ENCODE peak calls at places on chromosomes 3 and 15, in five cellular contexts. F is tibial nerve, E is mammary epithelial cell, N is right lobe of liver, H is GM23338. A is an unnamed sample.

GRCh38 chr15:68619303-68619698 is 40.5 kb downstream of the CORO2B start:
- DNase-seq in F (no peak), E (no peak), N (no peak), H (no peak), A (no peak)

GRCh38 chr3:127135241-127136023 is 57.5 kb upstream of the PRR23E start:
- DNase-seq in F (no peak), E (no peak), N (no peak), H (peak), A (peak)

GRCh38 chr15:41284425-41285177 is 47.8 kb downstream of the OIP5 start:
- DNase-seq in F (no peak), E (peak), N (no peak), H (peak), A (no peak)

GRCh38 chr15:56236197-56236596 is 7.5 kb downstream of the RFX7 start:
- DNase-seq in F (no peak), E (no peak), N (no peak), H (no peak), A (no peak)

GRCh38 chr3:186281172-186281571 is 80.9 kb downstream of the DGKG start:
- DNase-seq in F (no peak), E (peak), N (no peak), H (no peak), A (no peak)

GRCh38 chr3:65878831-65879230 is 159.9 kb downstream of the MAGI1 start:
- DNase-seq in F (no peak), E (no peak), N (no peak), H (peak), A (no peak)

GRCh38 chr15:65994832-65995231 is 125.5 kb downstream of the RAB11A start:
- DNase-seq in F (no peak), E (no peak), N (no peak), H (no peak), A (no peak)

GRCh38 chr15:63362873-63363272 is 18.8 kb downstream of the CA12 start:
- DNase-seq in F (no peak), E (no peak), N (no peak), H (no peak), A (no peak)

GRCh38 chr3:9917820-9918219 is 922 bp downstream of the IL17RC start:
- DNase-seq in F (no peak), E (no peak), N (no peak), H (no peak), A (no peak)

GRCh38 chr15:59300618-59301139 is 72.0 kb downstream of the MYO1E start:
- DNase-seq in F (no peak), E (no peak), N (peak), H (no peak), A (no peak)

GRCh38 chr3:187293514-187293870 is 2.0 kb upstream of the MASP1 start:
- DNase-seq in F (no peak), E (no peak), N (no peak), H (no peak), A (no peak)

GRCh38 chr3:55868347-55868746 is 381.2 kb upstream of the WNT5A start:
- DNase-seq in F (no peak), E (no peak), N (no peak), H (peak), A (no peak)

GRCh38 chr3:69665026-69665739 is 74.1 kb upstream of the MITF start:
- DNase-seq in F (no peak), E (peak), N (no peak), H (no peak), A (no peak)

GRCh38 chr3:184133840-184134745 is 1.1 kb upstream of the EIF2B5 start:
- DNase-seq in F (peak), E (peak), N (peak), H (peak), A (peak)

GRCh38 chr3:86801921-86802320 is 189.0 kb downstream of the VGLL3 start:
- DNase-seq in F (no peak), E (no peak), N (no peak), H (no peak), A (no peak)

GRCh38 chr15:80549712-80550111 is 145.4 kb upstream of the ABHD17C start:
- DNase-seq in F (no peak), E (peak), N (no peak), H (no peak), A (no peak)

GRCh38 chr3:21059409-21059808 is 691.6 kb downstream of the ZNF385D start:
- DNase-seq in F (no peak), E (no peak), N (no peak), H (no peak), A (no peak)

GRCh38 chr3:51934139-51934850 is 7.4 kb downstream of the RRP9 start:
- DNase-seq in F (no peak), E (no peak), N (no peak), H (no peak), A (no peak)

GRCh38 chr3:90091557-90091956 is 984.1 kb downstream of the EPHA3 start:
- DNase-seq in F (no peak), E (peak), N (no peak), H (peak), A (peak)

GRCh38 chr3:87694678-87695077 is 364.1 kb downstream of the CGGBP1 start:
- DNase-seq in F (no peak), E (no peak), N (no peak), H (no peak), A (no peak)

GRCh38 chr15:60589253-60589652 is 110.3 kb upstream of the ICE2 start:
- DNase-seq in F (no peak), E (no peak), N (no peak), H (no peak), A (no peak)

GRCh38 chr3:147371771-147372340 is 34.5 kb downstream of the ZIC4 start:
- DNase-seq in F (no peak), E (no peak), N (no peak), H (no peak), A (no peak)

GRCh38 chr15:79680721-79681120 is 216.1 kb downstream of the MTHFS start:
- DNase-seq in F (no peak), E (peak), N (no peak), H (peak), A (no peak)

GRCh38 chr3:128479558-128480086 is 12.9 kb upstream of the DNAJB8 start:
- DNase-seq in F (no peak), E (no peak), N (no peak), H (no peak), A (no peak)

GRCh38 chr3:128481438-128481942 is 11.5 kb downstream of the GATA2 start:
- DNase-seq in F (no peak), E (no peak), N (no peak), H (no peak), A (peak)

GRCh38 chr3:128478576-128479506 is 12.2 kb upstream of the DNAJB8 start:
- DNase-seq in F (no peak), E (no peak), N (no peak), H (no peak), A (no peak)

GRCh38 chr3:128480717-128481437 is 12.1 kb downstream of the GATA2 start:
- DNase-seq in F (no peak), E (no peak), N (no peak), H (no peak), A (peak)

GRCh38 chr3:128480278-128480677 is 12.7 kb downstream of the GATA2 start:
- DNase-seq in F (no peak), E (no peak), N (no peak), H (no peak), A (peak)
- H3K27ac ChIP-seq in F (no peak), E (no peak), N (no peak), H (no peak), A (peak)

DNA sequence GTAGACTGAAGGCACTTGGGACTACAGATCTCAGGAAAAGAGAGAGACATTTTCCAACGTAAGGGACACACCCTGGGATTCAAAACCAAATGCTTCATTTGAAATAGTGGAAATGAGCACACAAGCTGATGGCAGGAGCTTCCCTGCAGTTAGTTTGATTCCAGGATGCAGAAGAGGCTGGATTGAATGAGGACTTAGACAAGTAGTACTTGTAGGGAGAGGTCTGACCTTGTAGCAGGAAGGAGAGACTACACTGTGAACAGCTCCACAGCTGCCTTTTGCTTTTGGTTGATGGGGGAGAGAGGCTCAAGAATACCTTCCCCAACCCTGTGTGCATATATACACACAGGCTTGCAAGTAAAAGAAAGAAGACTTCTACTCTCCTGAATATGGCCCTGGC is 51.5 kb downstream of the PDE8A start:
- DNase-seq in F (no peak), E (no peak), N (no peak), H (no peak), A (no peak)
- TF ChIP-seq CTCF in F (no peak), E (no peak), N (no peak), H (no peak), A (no peak)

GRCh38 chr3:124131158-124132115 is 139.5 kb upstream of the ROPN1 start:
- DNase-seq in F (no peak), E (no peak), N (peak), H (no peak), A (no peak)
- H3K27ac ChIP-seq in F (no peak), E (no peak), N (no peak), H (no peak), A (no peak)

DNA sequence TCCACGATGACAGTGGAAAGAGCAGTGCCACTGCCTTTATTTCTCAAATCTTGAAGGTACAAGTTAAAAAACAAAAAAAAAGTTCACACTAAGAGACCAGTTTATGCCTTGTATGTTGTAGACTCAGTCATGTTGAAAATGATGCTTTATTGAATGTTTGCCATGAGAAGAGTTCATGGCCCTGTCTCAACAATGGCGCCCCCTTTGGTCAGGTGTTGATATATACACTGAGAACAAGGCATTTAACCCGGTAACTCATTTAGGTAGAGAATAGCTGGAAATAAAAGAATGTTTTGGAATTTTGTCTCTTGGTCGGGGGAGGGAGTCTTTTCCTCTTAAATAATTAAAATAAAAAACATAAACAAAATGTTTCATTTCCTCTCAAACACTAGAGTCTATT is 145.6 kb upstream of the SLC2A2 start:
- DNase-seq in F (no peak), E (no peak), N (no peak), H (peak), A (no peak)
- TF ChIP-seq CTCF in F (no peak), E (no peak), N (no peak), H (peak), A (peak)

GRCh38 chr3:77606372-77606771 is 566.5 kb downstream of the ROBO2 start:
- DNase-seq in F (no peak), E (no peak), N (no peak), H (no peak), A (no peak)
- H3K27ac ChIP-seq in F (no peak), E (no peak), N (no peak), H (no peak), A (no peak)

GRCh38 chr3:170961616-170962400 is 53.4 kb upstream of the EIF5A2 start:
- DNase-seq in F (no peak), E (peak), N (no peak), H (peak), A (no peak)

GRCh38 chr3:170953229-170953628 is 44.8 kb upstream of the EIF5A2 start:
- DNase-seq in F (no peak), E (no peak), N (no peak), H (no peak), A (no peak)

GRCh38 chr3:170953736-170954135 is 45.3 kb upstream of the EIF5A2 start:
- DNase-seq in F (no peak), E (no peak), N (no peak), H (no peak), A (no peak)

GRCh38 chr3:170962426-170962825 is 54.0 kb upstream of the EIF5A2 start:
- DNase-seq in F (no peak), E (no peak), N (no peak), H (no peak), A (no peak)

GRCh38 chr3:170956647-170957046 is 48.2 kb upstream of the EIF5A2 start:
- DNase-seq in F (no peak), E (no peak), N (no peak), H (no peak), A (no peak)
- TF ChIP-seq CTCF in F (no peak), E (no peak), N (no peak), H (no peak), A (no peak)

GRCh38 chr3:181564222-181564621 is 147.5 kb upstream of the SOX2 start:
- DNase-seq in F (no peak), E (no peak), N (no peak), H (no peak), A (no peak)
- H3K27ac ChIP-seq in F (no peak), E (no peak), N (no peak), H (no peak), A (no peak)

A was measured in heart left ventricle.